ENCODE peak calls at places on chromosomes 6 and 20, in six cellular contexts. X is Panc1, R is body of pancreas, F is esophagus squamous epithelium, E is brain microvascular endothelial cell, T is colonic mucosa. S is an unnamed sample.

GRCh38 chr6:54717849-54718455 is 128.6 kb upstream of the FAM83B start:
- DNase-seq in F (no peak), R (peak; percentile 79), E (peak; percentile 59), X (peak; percentile 77), T (peak; percentile 94), S (peak; percentile 79)

GRCh38 chr6:136524936-136525413 is 25.2 kb downstream of the MAP7 start:
- DNase-seq in F (no peak), T (no peak), X (no peak), E (no peak), R (no peak), S (no peak)

GRCh38 chr20:62918830-62919229 is 7.5 kb downstream of the DIDO1 start:
- DNase-seq in R (no peak), E (no peak), T (no peak), X (no peak), F (no peak), S (no peak)

GRCh38 chr6:81144346-81144745 is 608.1 kb downstream of the TENT5A start:
- DNase-seq in R (no peak), F (no peak), T (no peak), X (no peak), E (no peak), S (no peak)

GRCh38 chr20:52246366-52246765 is 54.8 kb upstream of the ZFP64 start:
- DNase-seq in E (no peak), R (no peak), T (no peak), F (no peak), X (no peak), S (no peak)

GRCh38 chr6:16760536-16761468 is at the start of gene ATXN1:
- DNase-seq in R (peak; percentile 75), E (peak; percentile 70), F (no peak), T (peak; percentile 68), X (no peak), S (peak; percentile 58)

GRCh38 chr20:22866757-22867425 is 168.2 kb upstream of the SSTR4 start:
- DNase-seq in R (no peak), F (no peak), E (peak; percentile 56), T (no peak), X (no peak), S (no peak)

GRCh38 chr6:123841067-123841896 is 37.6 kb downstream of the NKAIN2 start:
- DNase-seq in F (no peak), E (no peak), X (no peak), R (no peak), T (no peak), S (no peak)

GRCh38 chr6:18990313-18990978 is 603.3 kb downstream of the RNF144B start:
- DNase-seq in F (no peak), R (peak; percentile 64), X (no peak), T (peak; percentile 74), E (peak; percentile 49), S (peak; percentile 54)

GRCh38 chr20:1888796-1889463 is 6.3 kb upstream of the SIRPA start:
- DNase-seq in T (no peak), R (peak; percentile 43), X (no peak), E (no peak), F (no peak), S (no peak)

GRCh38 chr6:5486214-5486613 is 224.9 kb downstream of the FARS2 start:
- DNase-seq in T (no peak), R (no peak), F (no peak), E (no peak), X (no peak), S (no peak)

GRCh38 chr6:145699462-145699861 is 35.9 kb downstream of the EPM2A start:
- DNase-seq in X (no peak), F (no peak), R (no peak), E (peak; percentile 69), T (no peak), S (no peak)

DNA sequence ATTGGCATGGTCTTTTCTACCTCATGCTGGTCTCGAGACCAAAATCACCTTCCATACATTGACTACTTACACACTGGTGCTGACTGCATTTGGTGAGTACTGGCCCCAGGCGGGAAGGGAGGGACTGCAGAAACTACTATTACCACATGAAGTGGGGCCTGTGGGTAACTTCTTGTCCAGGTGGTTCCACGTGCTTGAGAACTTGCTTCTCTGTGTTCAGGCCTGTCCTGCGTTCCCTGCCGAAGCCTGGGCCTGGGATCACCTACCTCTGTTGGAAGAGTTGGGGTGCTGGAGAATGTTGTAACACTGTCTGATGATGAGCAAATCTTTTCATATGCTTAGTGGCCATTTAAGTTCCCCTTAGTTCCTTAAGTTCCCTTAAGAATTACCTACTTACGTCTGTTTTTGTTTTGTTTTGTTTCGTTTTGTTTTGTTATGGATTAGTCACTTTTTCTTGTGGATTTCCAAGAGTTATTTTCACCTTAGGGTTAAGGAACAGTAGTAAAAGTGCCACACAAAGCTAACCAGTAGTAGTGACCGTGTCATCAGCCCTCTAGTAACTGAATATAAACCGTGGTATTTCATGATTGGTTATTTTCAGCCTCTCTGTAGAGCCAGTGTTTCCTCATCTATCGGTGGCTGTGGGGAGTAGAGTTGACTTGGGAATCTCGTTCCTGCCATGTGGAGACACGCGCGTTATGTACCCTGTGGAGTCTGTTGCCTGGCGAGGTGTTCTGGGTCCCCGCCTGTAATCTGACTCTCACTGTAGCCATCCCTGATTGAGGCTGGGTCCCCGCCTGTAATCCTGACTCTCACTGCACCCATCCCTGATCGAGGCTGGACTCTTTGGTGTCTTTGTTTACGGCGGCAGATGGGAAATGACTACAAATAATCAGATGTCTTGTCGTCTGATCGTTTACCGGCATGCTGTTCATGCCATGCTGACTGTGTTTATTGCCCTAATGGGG is 154.2 kb downstream of the DTNBP1 start:
- DNase-seq in X (no peak), R (no peak), E (no peak), T (no peak), F (no peak), S (no peak)
- H3K36me3 ChIP-seq in X (no peaks in the 10 kb centered on the region), R (peaks cover 9% of the 10 kb centered on the region), E (peaks cover 17% of the 10 kb centered on the region), T (no peaks in the 10 kb centered on the region), F (peaks cover 95% of the 10 kb centered on the region), S (no peaks in the 10 kb centered on the region)

GRCh38 chr20:46131396-46131795 is 13.3 kb downstream of the CD40 start:
- DNase-seq in R (no peak), T (no peak), X (no peak), E (no peak), F (no peak), S (no peak)

GRCh38 chr20:46134716-46135115 is 16.6 kb downstream of the CD40 start:
- DNase-seq in X (no peak), T (no peak), E (no peak), R (no peak), F (no peak), S (no peak)

GRCh38 chr20:46135856-46136633 is 17.9 kb downstream of the CD40 start:
- DNase-seq in F (no peak), R (no peak), E (no peak), T (no peak), X (no peak), S (no peak)

GRCh38 chr20:46132705-46133120 is 14.6 kb downstream of the CD40 start:
- DNase-seq in X (no peak), F (no peak), E (peak; percentile 41), R (peak; percentile 75), T (peak; percentile 47), S (peak; percentile 66)

DNA sequence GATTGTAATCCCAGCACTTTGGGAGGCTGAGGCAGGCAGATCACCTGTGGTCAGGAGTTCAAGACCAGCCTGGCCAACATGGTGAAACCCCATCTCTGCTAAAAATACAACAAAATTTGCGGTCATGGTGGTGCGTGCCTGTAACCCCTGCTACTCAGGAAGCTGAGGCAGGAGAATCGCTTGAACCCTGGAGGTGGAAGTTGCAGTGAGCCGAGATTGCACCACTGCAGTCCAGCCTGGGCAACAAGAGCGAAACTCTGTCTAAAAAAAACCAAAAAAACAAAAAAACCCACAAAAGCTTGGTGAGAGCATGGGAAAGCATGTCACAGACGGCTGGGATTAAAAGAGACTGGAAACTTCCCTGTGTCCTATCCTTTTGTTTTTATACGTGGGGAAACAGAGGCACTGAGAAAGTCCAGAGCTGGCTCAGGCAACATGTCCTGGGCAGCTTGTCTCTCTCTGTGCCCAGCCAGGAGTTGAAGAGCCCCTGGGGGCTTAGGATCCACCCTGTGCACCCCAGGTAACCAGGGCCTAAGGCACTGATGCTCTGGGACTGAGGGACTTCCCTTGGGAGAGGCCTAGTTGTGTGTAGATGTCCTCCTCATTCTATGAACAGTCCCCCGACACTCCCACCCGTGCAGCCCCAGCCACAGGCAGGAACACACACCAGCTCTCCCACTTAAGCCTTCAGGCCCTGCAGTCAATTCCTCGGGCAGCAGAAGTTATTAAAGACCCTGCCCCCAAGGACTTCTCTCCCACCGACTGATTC is 16.0 kb downstream of the CD40 start:
- DNase-seq in X (no peak), T (no peak), R (no peak), F (no peak), E (no peak), S (no peak)
- H3K36me3 ChIP-seq in X (no peaks in the 10 kb centered on the region), T (no peaks in the 10 kb centered on the region), R (no peaks in the 10 kb centered on the region), F (no peaks in the 10 kb centered on the region), E (no peaks in the 10 kb centered on the region), S (no peaks in the 10 kb centered on the region)

GRCh38 chr20:20680991-20681508 is 31.4 kb downstream of the RALGAPA2 start:
- DNase-seq in F (no peak), R (no peak), E (no peak), T (no peak), X (no peak), S (no peak)

GRCh38 chr20:20679306-20679705 is 33.1 kb downstream of the RALGAPA2 start:
- DNase-seq in R (no peak), T (no peak), F (no peak), X (no peak), E (no peak), S (no peak)

GRCh38 chr20:20683020-20683419 is 29.4 kb downstream of the RALGAPA2 start:
- DNase-seq in E (no peak), T (no peak), X (no peak), F (no peak), R (no peak), S (no peak)

GRCh38 chr20:20677186-20677585 is 35.3 kb downstream of the RALGAPA2 start:
- DNase-seq in R (no peak), F (no peak), X (no peak), E (no peak), T (no peak), S (no peak)
- H3K36me3 ChIP-seq in R (no peaks in the 10 kb centered on the region), F (peaks cover 10% of the 10 kb centered on the region), X (no peaks in the 10 kb centered on the region), E (no peaks in the 10 kb centered on the region), T (no peaks in the 10 kb centered on the region), S (no peaks in the 10 kb centered on the region)

GRCh38 chr20:38044685-38045084 is 11.1 kb downstream of the RPRD1B start:
- DNase-seq in X (no peak), F (no peak), R (no peak), T (no peak), E (no peak), S (no peak)

GRCh38 chr20:38040276-38040675 is 6.7 kb downstream of the RPRD1B start:
- DNase-seq in R (no peak), F (no peak), X (no peak), E (no peak), T (no peak), S (no peak)

GRCh38 chr20:38046572-38046971 is 13.0 kb downstream of the RPRD1B start:
- DNase-seq in E (no peak), T (no peak), R (no peak), F (no peak), X (no peak), S (no peak)

DNA sequence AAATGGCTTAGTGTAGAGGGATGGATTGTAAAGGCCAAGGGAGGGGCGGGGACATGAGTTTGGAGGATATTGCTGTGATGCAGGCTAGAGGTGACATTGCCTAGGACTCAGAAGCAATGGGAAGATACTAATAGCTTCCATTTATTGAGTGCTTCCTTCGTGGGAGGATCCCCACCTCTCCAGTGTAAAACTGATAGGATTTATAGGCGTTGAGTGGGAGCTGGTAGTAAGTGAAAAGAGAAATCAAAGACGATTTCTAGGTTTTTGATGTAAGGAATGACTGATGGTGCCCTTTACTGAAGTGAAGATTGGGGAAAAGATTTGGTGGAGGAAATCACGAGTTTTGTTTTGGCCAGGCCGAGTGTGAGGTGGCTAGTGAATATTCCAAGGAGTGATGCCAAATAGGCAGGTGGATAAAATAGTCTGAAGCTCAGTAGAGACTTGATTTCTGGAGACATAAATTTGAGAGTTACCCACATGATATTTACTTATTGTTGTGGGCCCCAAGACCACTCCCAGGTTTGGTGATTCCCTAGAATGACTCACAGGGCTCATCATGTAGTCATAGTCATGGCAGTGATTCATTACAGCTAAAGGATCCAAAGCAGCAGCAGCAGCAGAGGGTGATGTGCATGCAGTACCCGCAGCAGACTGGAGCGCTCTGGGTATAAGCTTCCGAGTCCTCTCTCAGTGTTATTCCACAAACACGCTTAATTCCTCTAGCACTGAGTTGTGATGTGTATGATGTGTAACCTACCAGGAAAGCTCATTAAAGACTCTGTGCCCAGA is 10.2 kb downstream of the RPRD1B start:
- DNase-seq in T (no peak), X (peak; percentile 80), F (no peak), E (peak; percentile 94), R (no peak), S (no peak)
- H3K36me3 ChIP-seq in T (peaks cover 3% of the 10 kb centered on the region), X (peaks cover 32% of the 10 kb centered on the region), F (peaks cover 93% of the 10 kb centered on the region), E (peaks cover 18% of the 10 kb centered on the region), R (peaks cover 4% of the 10 kb centered on the region), S (no peaks in the 10 kb centered on the region)